ENCODE peak calls at places on chromosomes 13 and 19, in nine cellular contexts. O, K, F, J, V, W, N, G and B are unnamed samples.
A peak's percentile ranks its signal among the peaks of the same experiment; 100 is the strongest.

GRCh38 chr19:32691952-32692726 is 518 bp downstream of the NUDT19 start:
- DNase-seq in O (peak; percentile 76), K (peak; percentile 35), F (peak; percentile 69), J (peak; percentile 85), V (no peak), W (peak; percentile 27), N (peak; percentile 37), G (peak; percentile 74), B (peak; percentile 69)

GRCh38 chr13:31012285-31013024 is 80.0 kb downstream of the TEX26 start:
- DNase-seq in O (no peak), K (no peak), F (peak; percentile 46), J (no peak), V (no peak), W (no peak), N (no peak), G (no peak), B (no peak)

GRCh38 chr19:54952591-54953344 is 5.4 kb upstream of the NLRP7 start:
- DNase-seq in O (no peak), K (no peak), F (no peak), J (peak; percentile 46), V (no peak), W (no peak), N (no peak), G (no peak), B (no peak)

GRCh38 chr19:12636631-12637030 is 25.9 kb downstream of the ZNF791 start:
- DNase-seq in O (no peak), K (no peak), F (no peak), J (no peak), V (no peak), W (no peak), N (no peak), G (peak; percentile 39), B (peak; percentile 29)

GRCh38 chr13:73189766-73190165 is 131.0 kb downstream of the KLF5 start:
- DNase-seq in O (no peak), K (no peak), F (no peak), J (no peak), V (no peak), W (no peak), N (no peak), G (no peak), B (no peak)

GRCh38 chr13:108120332-108120731 is 95.0 kb downstream of the LIG4 start:
- DNase-seq in O (no peak), K (no peak), F (no peak), J (no peak), V (no peak), W (no peak), N (no peak), G (no peak), B (no peak)

GRCh38 chr13:67966065-67966464 is 735.9 kb upstream of the PCDH9 start:
- DNase-seq in O (no peak), K (no peak), F (no peak), J (no peak), V (no peak), W (no peak), N (no peak), G (no peak), B (no peak)

GRCh38 chr13:98279473-98280175 is 102.6 kb upstream of the RNF113B start:
- DNase-seq in O (no peak), K (no peak), F (no peak), J (no peak), V (no peak), W (no peak), N (no peak), G (no peak), B (peak; percentile 89)

GRCh38 chr13:24271611-24272451 is 37.5 kb upstream of the C1QTNF9 start:
- DNase-seq in O (peak; percentile 84), K (peak; percentile 52), F (peak; percentile 76), J (no peak), V (no peak), W (no peak), N (peak; percentile 79), G (peak; percentile 82), B (peak; percentile 83)

GRCh38 chr13:29160862-29161261 is 340.7 kb downstream of the MTUS2 start:
- DNase-seq in O (no peak), K (no peak), F (no peak), J (no peak), V (no peak), W (no peak), N (no peak), G (no peak), B (no peak)

GRCh38 chr13:94617389-94618000 is 15.8 kb downstream of the GPR180 start:
- DNase-seq in O (no peak), K (no peak), F (no peak), J (no peak), V (no peak), W (no peak), N (no peak), G (no peak), B (no peak)

GRCh38 chr13:39038569-39038898 is 278 bp downstream of the NHLRC3 start:
- DNase-seq in O (no peak), K (no peak), F (no peak), J (peak; percentile 10), V (no peak), W (peak; percentile 11), N (no peak), G (peak; percentile 62), B (peak; percentile 26)

GRCh38 chr19:49896863-49897621 is at the start of gene IL4I1:
- DNase-seq in O (no peak), K (no peak), F (peak; percentile 42), J (no peak), V (no peak), W (no peak), N (no peak), G (no peak), B (no peak)

DNA sequence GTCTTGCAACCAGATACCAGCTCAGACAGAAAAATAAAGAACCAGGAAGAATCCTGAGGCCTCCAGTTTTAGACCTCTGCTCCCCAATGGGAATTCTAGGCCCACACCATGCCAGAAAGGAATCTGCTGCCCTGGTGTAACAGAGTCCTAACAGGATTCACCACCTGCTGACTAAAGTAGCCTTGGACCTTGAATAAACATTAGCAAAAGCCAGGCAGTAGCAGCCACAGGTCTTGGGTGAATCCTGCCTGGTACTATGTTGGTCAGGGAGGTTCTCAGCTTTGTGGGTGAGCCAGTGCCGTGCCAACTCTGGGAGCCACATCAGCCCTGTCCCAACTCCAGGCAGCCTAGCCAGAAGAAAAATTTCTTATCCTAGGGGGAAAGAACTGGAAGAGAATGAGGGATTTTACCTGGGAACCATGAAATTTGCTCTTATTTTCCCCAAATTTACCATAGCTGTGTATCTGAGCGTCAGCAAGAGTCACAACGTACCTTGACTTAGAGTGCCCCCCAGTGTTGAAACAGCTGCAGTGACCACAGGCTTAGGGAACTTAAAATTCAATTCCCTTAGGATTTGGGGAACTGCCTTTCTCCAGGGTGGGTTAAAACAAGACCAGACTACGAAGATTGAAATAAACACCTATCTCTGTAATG is 1895.6 kb upstream of the PRR20A start:
- DNase-seq in O (no peak), K (no peak), F (no peak), J (peak; percentile 2), V (no peak), W (no peak), N (no peak), G (no peak), B (peak; percentile 6)
- TF ChIP-seq CTCF in O (no peak), K (no peak), F (no peak), J (no peak), V (no peak), W (peak; percentile 37), N (no peak), G (peak; percentile 27), B (no peak)

GRCh38 chr19:3350014-3350663 is 16.2 kb upstream of the NFIC start:
- DNase-seq in O (peak; percentile 80), K (no peak), F (peak; percentile 52), J (no peak), V (no peak), W (no peak), N (no peak), G (no peak), B (peak; percentile 67)
- TF ChIP-seq POLR2A in O (no peak), K (peak; percentile 10), F (no peak), J (no peak), V (no peak), W (no peak), N (no peak), G (no peak), B (no peak)

GRCh38 chr19:18101268-18101667 is 3.7 kb downstream of the MAST3 start:
- DNase-seq in O (no peak), K (no peak), F (no peak), J (no peak), V (no peak), W (no peak), N (no peak), G (peak; percentile 76), B (no peak)

GRCh38 chr19:18098891-18099622 is 1.5 kb downstream of the MAST3 start:
- DNase-seq in O (no peak), K (no peak), F (no peak), J (no peak), V (no peak), W (no peak), N (no peak), G (no peak), B (peak; percentile 22)

GRCh38 chr19:18099623-18099995 is 2.0 kb downstream of the MAST3 start:
- DNase-seq in O (no peak), K (no peak), F (no peak), J (no peak), V (no peak), W (no peak), N (no peak), G (no peak), B (no peak)

GRCh38 chr19:18102916-18103542 is 5.5 kb downstream of the MAST3 start:
- DNase-seq in O (no peak), K (no peak), F (no peak), J (no peak), V (no peak), W (no peak), N (no peak), G (no peak), B (no peak)

GRCh38 chr19:18100710-18101109 is 3.1 kb downstream of the MAST3 start:
- DNase-seq in O (no peak), K (no peak), F (no peak), J (no peak), V (no peak), W (no peak), N (no peak), G (no peak), B (no peak)
- H3K27ac ChIP-seq in O (no peak overlapping the region), K (no peak overlapping the region), F (no peak overlapping the region), J (no peak overlapping the region), V (no peak overlapping the region), W (no peak overlapping the region), N (no peak overlapping the region), G (no peak overlapping the region), B (no peak overlapping the region)

GRCh38 chr13:103303078-103303651 is 236.9 kb upstream of the SLC10A2 start:
- DNase-seq in O (no peak), K (no peak), F (no peak), J (no peak), V (no peak), W (no peak), N (no peak), G (no peak), B (no peak)
- TF ChIP-seq CTCF in O (no peak), K (no peak), F (no peak), J (no peak), V (no peak), W (no peak), N (no peak), G (no peak), B (no peak)